ENCODE peak calls at places on chromosome 4, in nine cellular contexts. F is WERI-Rb-1, T is BJ, W is DMS53, P is HL-60, I is adipocyte, N is ELF-1, V is NCI-H1436, U is colonic mucosa. O is an unnamed sample.

GRCh38 chr4:2051086-2051485 is 8.0 kb upstream of the NAT8L start:
- DNase-seq in F (no peak), T (no peak), W (no peak), P (no peak), I (no peak), N (no peak), V (no peak), U (no peak), O (no peak)

GRCh38 chr4:25694466-25694865 is 38.8 kb downstream of the SLC34A2 start:
- DNase-seq in F (no peak), T (no peak), W (no peak), P (no peak), I (no peak), N (peak; percentile 55), V (no peak), U (no peak), O (no peak)

GRCh38 chr4:77446611-77447010 is 159.0 kb upstream of the CXCL13 start:
- DNase-seq in F (no peak), T (no peak), W (no peak), P (no peak), I (peak; percentile 19), N (no peak), V (no peak), U (no peak), O (no peak)

GRCh38 chr4:120922390-120923200 is at the start of gene PRDM5:
- DNase-seq in F (peak; percentile 77), T (no peak), W (peak; percentile 68), P (peak; percentile 38), I (peak; percentile 67), N (peak; percentile 83), V (no peak), U (peak; percentile 60), O (peak; percentile 79)

GRCh38 chr4:145827885-145828284 is 110.7 kb downstream of the ZNF827 start:
- DNase-seq in F (no peak), T (no peak), W (no peak), P (no peak), I (no peak), N (no peak), V (no peak), U (no peak), O (no peak)

GRCh38 chr4:40954119-40954668 is 204.4 kb downstream of the NSUN7 start:
- DNase-seq in F (no peak), T (no peak), W (no peak), P (no peak), I (no peak), N (no peak), V (no peak), U (no peak), O (no peak)

GRCh38 chr4:13793020-13793710 is 165.6 kb upstream of the BOD1L1 start:
- DNase-seq in F (no peak), T (no peak), W (no peak), P (no peak), I (no peak), N (no peak), V (no peak), U (no peak), O (no peak)

GRCh38 chr4:88937081-88937480 is 119.9 kb downstream of the FAM13A start:
- DNase-seq in F (no peak), T (no peak), W (no peak), P (no peak), I (peak; percentile 39), N (no peak), V (no peak), U (no peak), O (no peak)

O was measured in SJCRH30.